ENCODE peak calls at places on chromosomes 7 and 10, in eight cellular contexts. Y is HS-5; F is Daoy; A is ureter; D is foreskin keratinocyte; H is stimulated activated CD4-positive, alpha-beta T cell treated with anti-CD3 and anti-CD28 coated beads, TNF-alpha, amount 100 ng/mL, for 1 hour; S is AG08396; W is right atrium auricular region. C is an unnamed sample.

GRCh38 chr10:78274491-78274890 is 240.8 kb downstream of the RPS24 start:
- DNase-seq in Y (no peak), F (no peak), A (no peak), D (no peak), H (no peak), S (no peak), W (no peak), C (no peak)

GRCh38 chr7:35430547-35431153 is 176.8 kb upstream of the TBX20 start:
- DNase-seq in Y (no peak), F (peak; percentile 37), A (no peak), D (peak; percentile 2), H (no peak), S (no peak), W (no peak), C (no peak)

GRCh38 chr7:113824117-113824823 is 94.5 kb downstream of the PPP1R3A start:
- DNase-seq in Y (no peak), F (no peak), A (no peak), D (no peak), H (no peak), S (no peak), W (no peak), C (no peak)

GRCh38 chr10:28939352-28940157 is 262.2 kb downstream of the BAMBI start:
- DNase-seq in Y (no peak), F (peak; percentile 77), A (peak; percentile 66), D (no peak), H (no peak), S (peak; percentile 29), W (peak; percentile 94), C (peak; percentile 34)

GRCh38 chr10:78173360-78174020 is 139.8 kb downstream of the RPS24 start:
- DNase-seq in Y (no peak), F (no peak), A (no peak), D (no peak), H (no peak), S (no peak), W (no peak), C (no peak)

GRCh38 chr10:13883843-13884444 is 297.2 kb downstream of the PRPF18 start:
- DNase-seq in Y (no peak), F (no peak), A (no peak), D (no peak), H (no peak), S (no peak), W (no peak), C (no peak)

GRCh38 chr10:8460626-8461025 is 406.1 kb downstream of the GATA3 start:
- DNase-seq in Y (no peak), F (no peak), A (no peak), D (no peak), H (no peak), S (no peak), W (no peak), C (no peak)

GRCh38 chr7:95427914-95428516 is 6.8 kb downstream of the PON2 start:
- DNase-seq in Y (no peak), F (no peak), A (no peak), D (no peak), H (no peak), S (no peak), W (no peak), C (no peak)

GRCh38 chr10:126397640-126398382 is 9.5 kb upstream of the ADAM12 start:
- DNase-seq in Y (peak; percentile 95), F (peak; percentile 94), A (no peak), D (peak; percentile 95), H (no peak), S (peak; percentile 87), W (no peak), C (no peak)

GRCh38 chr7:56046728-56047445 is 4.4 kb downstream of the PSPH start:
- DNase-seq in Y (no peak), F (peak; percentile 55), A (no peak), D (peak; percentile 58), H (no peak), S (peak; percentile 40), W (no peak), C (peak; percentile 44)